ENCODE peak calls at places on chromosomes 4 and X, in six cellular contexts. L is dorsolateral prefrontal cortex, T is cardiac muscle cell, P is left ventricle myocardium inferior, J is transverse colon, G is H1. D is an unnamed sample.

GRCh38 chr4:75708218-75708691 is 16.1 kb upstream of the USO1 start:
- DNase-seq in L (no peak), T (no peak), P (no peak), J (peak; percentile 50), G (no peak), D (peak; percentile 47)

GRCh38 chr4:142598132-142598531 is 248.0 kb downstream of the INPP4B start:
- DNase-seq in L (no peak), T (no peak), P (no peak), J (no peak), G (no peak), D (no peak)

GRCh38 chrX:8748855-8749254 is 16.9 kb upstream of the ANOS1 start:
- DNase-seq in L (no peak), T (peak; percentile 44), P (no peak), J (no peak), G (no peak), D (no peak)

GRCh38 chr4:13541720-13542576 is 2.4 kb downstream of the NKX3-2 start:
- DNase-seq in L (no peak), T (no peak), P (no peak), J (peak; percentile 43), G (no peak), D (no peak)

GRCh38 chr4:39044364-39044946 is 12.2 kb upstream of the TMEM156 start:
- DNase-seq in L (peak; percentile 84), T (peak; percentile 95), P (peak; percentile 94), J (peak; percentile 94), G (peak; percentile 84), D (peak; percentile 91)

GRCh38 chr4:1544861-1545275 is 138.6 kb upstream of the NKX1-1 start:
- DNase-seq in L (no peak), T (no peak), P (no peak), J (peak; percentile 61), G (no peak), D (no peak)

GRCh38 chrX:109936598-109936997 is 66.3 kb upstream of the TMEM164 start:
- DNase-seq in L (no peak), T (peak; percentile 35), P (no peak), J (no peak), G (no peak), D (no peak)

GRCh38 chr4:36244257-36245084 is at the start of gene ARAP2:
- DNase-seq in L (peak; percentile 37), T (peak; percentile 12), P (peak; percentile 33), J (peak; percentile 67), G (no peak), D (peak; percentile 75)

GRCh38 chr4:24912252-24913098 is at the start of gene CCDC149:
- DNase-seq in L (no peak), T (peak; percentile 76), P (peak; percentile 71), J (peak; percentile 78), G (peak; percentile 53), D (no peak)

GRCh38 chr4:111602848-111603247 is 542.4 kb upstream of the FAM241A start:
- DNase-seq in L (no peak), T (peak; percentile 27), P (no peak), J (no peak), G (no peak), D (no peak)

GRCh38 chr4:41232406-41232805 is 18.1 kb upstream of the APBB2 start:
- DNase-seq in L (no peak), T (no peak), P (no peak), J (no peak), G (no peak), D (no peak)

GRCh38 chr4:40227284-40227683 is 30.5 kb downstream of the RHOH start:
- DNase-seq in L (no peak), T (no peak), P (no peak), J (no peak), G (no peak), D (no peak)

GRCh38 chr4:40933272-40934053 is 183.7 kb downstream of the NSUN7 start:
- DNase-seq in L (peak; percentile 86), T (peak; percentile 80), P (no peak), J (no peak), G (no peak), D (no peak)

GRCh38 chr4:99816611-99817309 is at the start of gene DAPP1:
- DNase-seq in L (no peak), T (no peak), P (peak; percentile 17), J (peak; percentile 81), G (no peak), D (peak; percentile 86)

GRCh38 chr4:2248044-2248780 is 6.3 kb upstream of the HAUS3 start:
- DNase-seq in L (no peak), T (no peak), P (no peak), J (no peak), G (no peak), D (no peak)

GRCh38 chr4:5825642-5826041 is 67.2 kb downstream of the CRMP1 start:
- DNase-seq in L (no peak), T (no peak), P (no peak), J (no peak), G (no peak), D (no peak)

GRCh38 chr4:5828005-5828391 is 64.9 kb downstream of the CRMP1 start:
- DNase-seq in L (no peak), T (no peak), P (no peak), J (no peak), G (no peak), D (no peak)

GRCh38 chr4:5827108-5828004 is 65.5 kb downstream of the CRMP1 start:
- DNase-seq in L (no peak), T (peak; percentile 69), P (no peak), J (no peak), G (no peak), D (no peak)

GRCh38 chr4:5824635-5825034 is 68.3 kb downstream of the CRMP1 start:
- DNase-seq in L (no peak), T (peak; percentile 64), P (no peak), J (no peak), G (no peak), D (no peak)

DNA sequence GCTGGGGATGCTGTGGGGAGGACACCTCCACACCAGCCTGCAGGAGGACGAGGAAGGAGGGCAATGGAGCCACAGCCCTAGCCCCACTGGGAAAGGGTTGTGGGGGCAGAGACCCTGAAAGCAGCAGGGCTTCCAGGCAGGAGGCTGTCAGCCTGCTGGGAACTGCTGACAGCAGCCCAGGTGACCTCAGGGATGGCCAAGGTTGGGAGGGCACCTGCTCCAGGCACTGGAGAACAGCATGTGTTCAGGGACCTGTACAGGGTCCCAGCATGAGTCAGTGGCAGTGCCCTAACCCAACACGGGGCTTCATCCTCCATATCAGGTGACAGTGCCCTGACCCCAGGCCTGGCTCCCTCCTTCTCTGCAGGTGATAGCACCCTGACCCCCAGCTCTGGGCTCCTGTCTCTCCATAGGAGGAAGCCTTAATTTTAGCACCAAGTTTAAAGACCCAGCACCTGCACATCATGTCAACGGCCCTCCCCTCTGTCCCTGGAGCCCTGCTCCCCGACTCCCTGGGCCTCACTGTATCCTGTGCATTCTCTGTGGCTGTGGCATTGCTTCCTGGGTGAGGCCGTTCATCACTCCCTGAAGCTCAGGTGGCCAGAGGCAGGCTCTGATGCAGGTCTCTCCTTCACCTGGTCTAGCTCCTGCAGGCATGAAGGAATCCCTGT is 66.3 kb downstream of the CRMP1 start:
- DNase-seq in L (no peak), T (no peak), P (no peak), J (no peak), G (no peak), D (no peak)
- H3K27me3 ChIP-seq in L (no peaks in the 10 kb centered on the region), T (no peaks in the 10 kb centered on the region), P (no peaks in the 10 kb centered on the region), J (no peaks in the 10 kb centered on the region), G (no peaks in the 10 kb centered on the region), D (no peaks in the 10 kb centered on the region)

DNA sequence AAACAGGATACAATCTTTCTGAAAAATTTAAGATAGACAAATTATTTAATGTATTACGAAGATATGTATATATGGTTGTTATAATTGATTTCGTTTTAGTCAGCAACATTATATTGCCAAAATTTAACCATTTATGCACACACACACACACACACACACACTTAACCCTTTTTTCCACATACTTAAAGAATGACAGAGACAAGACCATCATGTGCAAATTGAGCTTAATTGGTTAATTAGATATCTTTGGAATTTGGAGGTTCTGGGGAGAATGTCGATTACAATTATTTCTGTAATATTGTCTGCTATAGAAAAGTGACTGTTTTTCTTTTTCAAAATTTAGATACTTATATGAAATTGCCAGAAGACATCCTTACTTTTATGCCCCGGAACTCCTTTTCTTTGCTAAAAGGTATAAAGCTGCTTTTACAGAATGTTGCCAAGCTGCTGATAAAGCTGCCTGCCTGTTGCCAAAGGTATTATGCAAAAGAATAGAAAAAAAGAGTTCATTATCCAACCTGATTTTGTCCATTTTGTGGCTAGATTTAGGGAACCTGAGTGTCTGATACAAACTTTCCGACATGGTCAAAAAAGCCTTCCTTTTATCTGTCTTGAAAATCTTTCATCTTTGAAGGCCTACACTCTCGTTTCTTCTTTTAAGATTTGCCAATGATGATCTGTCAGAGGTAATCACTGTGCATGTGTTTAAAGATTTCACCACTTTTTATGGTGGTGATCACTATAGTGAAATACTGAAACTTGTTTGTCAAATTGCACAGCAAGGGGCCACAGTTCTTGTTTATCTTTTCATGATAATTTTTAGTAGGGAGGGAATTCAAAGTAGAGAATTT is 5.2 kb downstream of the ALB start:
- DNase-seq in L (no peak), T (no peak), P (no peak), J (no peak), G (no peak), D (no peak)
- H3K27me3 ChIP-seq in L (no peaks in the 10 kb centered on the region), T (no peaks in the 10 kb centered on the region), P (no peaks in the 10 kb centered on the region), J (no peaks in the 10 kb centered on the region), G (no peaks in the 10 kb centered on the region), D (no peaks in the 10 kb centered on the region)

GRCh38 chr4:6011271-6011671 is 7.0 kb downstream of the C4orf50 start:
- DNase-seq in L (no peak), T (no peak), P (no peak), J (no peak), G (no peak), D (no peak)

GRCh38 chr4:6013564-6013963 is 4.7 kb downstream of the C4orf50 start:
- DNase-seq in L (no peak), T (no peak), P (no peak), J (no peak), G (no peak), D (no peak)

GRCh38 chr4:6012200-6012599 is 6.0 kb downstream of the C4orf50 start:
- DNase-seq in L (no peak), T (no peak), P (no peak), J (no peak), G (no peak), D (no peak)

GRCh38 chr4:6010789-6011188 is 7.4 kb downstream of the C4orf50 start:
- DNase-seq in L (no peak), T (no peak), P (no peak), J (no peak), G (no peak), D (no peak)

DNA sequence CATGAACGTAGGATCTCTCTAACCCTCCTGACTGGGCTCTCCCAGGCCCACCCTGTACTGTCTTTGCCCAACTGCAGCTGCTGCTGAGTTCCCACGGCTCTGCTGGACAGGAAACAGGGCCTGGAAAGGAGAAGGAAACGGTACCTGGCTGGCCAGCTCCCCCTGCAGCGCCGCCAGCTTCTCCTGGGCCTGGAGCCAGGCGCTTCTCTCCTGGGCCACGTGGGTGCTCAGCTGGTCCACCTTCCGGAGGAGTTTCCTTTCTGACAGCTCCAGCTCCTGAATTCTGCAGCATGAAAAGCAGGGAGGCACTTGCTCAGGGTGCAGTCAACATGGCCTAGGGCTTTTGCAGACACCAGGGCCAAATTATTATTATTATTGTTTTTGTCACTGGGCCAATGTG is 6.5 kb downstream of the C4orf50 start:
- DNase-seq in L (peak; percentile 35), T (no peak), P (no peak), J (no peak), G (no peak), D (no peak)
- H3K27me3 ChIP-seq in L (no peaks in the 10 kb centered on the region), T (peaks cover 43% of the 10 kb centered on the region), P (peaks cover 96% of the 10 kb centered on the region), J (peaks cover 27% of the 10 kb centered on the region), G (peaks cover 21% of the 10 kb centered on the region), D (no peaks in the 10 kb centered on the region)

DNA sequence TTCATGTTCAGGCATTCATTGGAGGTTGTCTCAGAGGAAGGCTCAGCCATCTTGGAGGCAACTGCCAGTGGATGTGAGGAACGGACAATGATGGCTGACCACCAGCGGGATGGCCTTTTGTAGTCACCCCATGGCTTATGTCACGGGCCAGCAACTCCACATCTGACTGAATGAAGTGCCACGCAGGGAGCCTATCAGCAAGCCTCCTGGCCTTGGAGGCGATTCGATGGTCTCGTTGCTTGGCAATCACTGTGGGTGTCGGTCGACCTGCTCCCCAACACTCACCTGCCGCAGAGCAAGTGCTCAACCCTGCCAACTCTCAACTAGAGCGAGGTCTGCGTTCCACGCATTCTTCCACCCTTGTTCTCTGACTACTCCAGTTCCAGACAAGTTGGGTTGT is 7.4 kb downstream of the H2BW2 start:
- DNase-seq in L (no peak), T (no peak), P (no peak), J (no peak), G (no peak), D (peak; percentile 18)
- H3K27me3 ChIP-seq in L (peaks cover 14% of the 10 kb centered on the region), T (no peaks in the 10 kb centered on the region), P (no peaks in the 10 kb centered on the region), J (no peaks in the 10 kb centered on the region), G (no peaks in the 10 kb centered on the region), D (no peaks in the 10 kb centered on the region)